ENCODE peak calls at places on chromosomes 16 and 17, in five cellular contexts. C is breast epithelium; Q is hypothalamus; W is activated CD4-positive, alpha-beta memory T cell treated with anti-CD3 and anti-CD28 coated beads, Interleukin-2, amount 10 ng/mL, durations not matched to agents 7 days and 5 days; T is hepatocyte. Z is an unnamed sample.

GRCh38 chr17:2232244-2232638 is 71.3 kb downstream of the SMG6 start:
- DNase-seq in C (no peak), Q (no peak), W (no peak), T (no peak), Z (no peak)

GRCh38 chr16:55368205-55368604 is 44.2 kb downstream of the IRX6 start:
- DNase-seq in C (no peak), Q (no peak), W (no peak), T (no peak), Z (no peak)

GRCh38 chr17:75228305-75228704 is 22.8 kb downstream of the NUP85 start:
- DNase-seq in C (no peak), Q (no peak), W (no peak), T (no peak), Z (no peak)

GRCh38 chr17:35021520-35022380 is 41.4 kb downstream of the LIG3 start:
- DNase-seq in C (no peak), Q (no peak), W (no peak), T (no peak), Z (no peak)

GRCh38 chr16:30927789-30928378 is 4.5 kb downstream of the FBXL19 start:
- DNase-seq in C (peak; percentile 80), Q (peak; percentile 80), W (no peak), T (peak; percentile 71), Z (no peak)

GRCh38 chr17:70022175-70022574 is 52.9 kb upstream of the KCNJ16 start:
- DNase-seq in C (no peak), Q (no peak), W (no peak), T (no peak), Z (no peak)

GRCh38 chr16:31201511-31202401 is 804 bp downstream of the PYCARD start:
- DNase-seq in C (no peak), Q (no peak), W (peak; percentile 55), T (peak; percentile 44), Z (no peak)

GRCh38 chr16:19745286-19746018 is 27.4 kb downstream of the IQCK start:
- DNase-seq in C (no peak), Q (no peak), W (no peak), T (no peak), Z (no peak)

GRCh38 chr17:50966163-50966666 is 100.1 kb upstream of the TOB1 start:
- DNase-seq in C (no peak), Q (no peak), W (no peak), T (no peak), Z (no peak)

GRCh38 chr17:3683054-3683511 is 12.9 kb downstream of the P2RX5 start:
- DNase-seq in C (no peak), Q (no peak), W (peak; percentile 67), T (no peak), Z (no peak)

GRCh38 chr16:52529226-52529625 is 17.7 kb downstream of the TOX3 start:
- DNase-seq in C (no peak), Q (no peak), W (no peak), T (no peak), Z (no peak)

GRCh38 chr17:21199311-21199710 is 14.7 kb downstream of the TMEM11 start:
- DNase-seq in C (no peak), Q (no peak), W (no peak), T (peak; percentile 34), Z (no peak)

GRCh38 chr17:9346296-9346926 is 229.2 kb downstream of the STX8 start:
- DNase-seq in C (no peak), Q (no peak), W (no peak), T (no peak), Z (no peak)

GRCh38 chr16:24553983-24554382 is 14.6 kb downstream of the RBBP6 start:
- DNase-seq in C (no peak), Q (no peak), W (no peak), T (no peak), Z (no peak)

GRCh38 chr16:57530104-57530522 is 6.3 kb downstream of the CCDC102A start:
- DNase-seq in C (no peak), Q (no peak), W (peak; percentile 85), T (peak; percentile 79), Z (peak; percentile 42)